ENCODE peak calls at places on chromosomes 6 and 20, in four cellular contexts. One of them, this sample, is unnamed.

GRCh38 chr6:161303628-161304340 is 29.9 kb upstream of the AGPAT4 start:
- DNase-seq in lower lobe of right lung: no peak
- DNase-seq in SJSA1: no peak
- DNase-seq in choroid plexus epithelial cell: peak
- DNase-seq in this sample: no peak

GRCh38 chr6:19153981-19154295 is 683.2 kb upstream of the ID4 start:
- DNase-seq in choroid plexus epithelial cell: no peak
- DNase-seq in lower lobe of right lung: no peak
- DNase-seq in SJSA1: no peak
- DNase-seq in this sample: no peak

GRCh38 chr20:61303675-61304074 is 51.6 kb downstream of the CDH4 start:
- DNase-seq in SJSA1: no peak
- DNase-seq in lower lobe of right lung: no peak
- DNase-seq in choroid plexus epithelial cell: no peak
- DNase-seq in this sample: no peak

GRCh38 chr20:36312724-36313441 is 6.7 kb downstream of the DLGAP4 start:
- DNase-seq in SJSA1: peak
- DNase-seq in choroid plexus epithelial cell: no peak
- DNase-seq in lower lobe of right lung: no peak
- DNase-seq in this sample: no peak

GRCh38 chr6:30490031-30490876 is 945 bp downstream of the HLA-E start:
- DNase-seq in choroid plexus epithelial cell: peak
- DNase-seq in SJSA1: peak
- DNase-seq in lower lobe of right lung: peak
- DNase-seq in this sample: peak

GRCh38 chr20:48189177-48189576 is 403.9 kb upstream of the SULF2 start:
- DNase-seq in choroid plexus epithelial cell: peak
- DNase-seq in SJSA1: no peak
- DNase-seq in lower lobe of right lung: no peak
- DNase-seq in this sample: no peak

GRCh38 chr6:52346503-52346902 is 15.4 kb upstream of the PAQR8 start:
- DNase-seq in lower lobe of right lung: no peak
- DNase-seq in choroid plexus epithelial cell: no peak
- DNase-seq in SJSA1: no peak
- DNase-seq in this sample: no peak

GRCh38 chr6:90859612-90860011 is 272.7 kb upstream of the MAP3K7 start:
- DNase-seq in lower lobe of right lung: no peak
- DNase-seq in choroid plexus epithelial cell: no peak
- DNase-seq in SJSA1: no peak
- DNase-seq in this sample: no peak

GRCh38 chr20:59120919-59121318 is 42.7 kb upstream of the ZNF831 start:
- DNase-seq in SJSA1: no peak
- DNase-seq in choroid plexus epithelial cell: no peak
- DNase-seq in lower lobe of right lung: no peak
- DNase-seq in this sample: no peak

GRCh38 chr6:111737065-111737521 is 131.4 kb upstream of the TRAF3IP2 start:
- DNase-seq in SJSA1: peak
- DNase-seq in choroid plexus epithelial cell: peak
- DNase-seq in lower lobe of right lung: no peak
- DNase-seq in this sample: no peak

GRCh38 chr6:13604546-13605416 is 10.4 kb upstream of the NOL7 start:
- DNase-seq in lower lobe of right lung: no peak
- DNase-seq in choroid plexus epithelial cell: no peak
- DNase-seq in SJSA1: no peak
- DNase-seq in this sample: no peak

GRCh38 chr6:27545271-27546046 is 72.6 kb upstream of the ZNF184 start:
- DNase-seq in lower lobe of right lung: no peak
- DNase-seq in SJSA1: no peak
- DNase-seq in choroid plexus epithelial cell: peak
- DNase-seq in this sample: no peak

GRCh38 chr6:162385980-162386379 is 341.6 kb downstream of the PRKN start:
- DNase-seq in SJSA1: no peak
- DNase-seq in lower lobe of right lung: no peak
- DNase-seq in choroid plexus epithelial cell: peak
- DNase-seq in this sample: no peak

GRCh38 chr6:41411961-41412360 is 76.6 kb downstream of the NCR2 start:
- DNase-seq in lower lobe of right lung: no peak
- DNase-seq in choroid plexus epithelial cell: no peak
- DNase-seq in SJSA1: peak
- DNase-seq in this sample: no peak

GRCh38 chr6:96624957-96625356 is 62.0 kb downstream of the FHL5 start:
- DNase-seq in choroid plexus epithelial cell: no peak
- DNase-seq in SJSA1: no peak
- DNase-seq in lower lobe of right lung: no peak
- DNase-seq in this sample: no peak

GRCh38 chr6:36701401-36701991 is 3.9 kb downstream of the RAB44 start:
- DNase-seq in lower lobe of right lung: no peak
- DNase-seq in SJSA1: no peak
- DNase-seq in choroid plexus epithelial cell: no peak
- DNase-seq in this sample: no peak

GRCh38 chr6:111782161-111782809 is 91.0 kb downstream of the FYN start:
- DNase-seq in lower lobe of right lung: no peak
- DNase-seq in choroid plexus epithelial cell: no peak
- DNase-seq in SJSA1: no peak
- DNase-seq in this sample: no peak

GRCh38 chr6:87706187-87706966 is 4.3 kb upstream of the AKIRIN2 start:
- DNase-seq in SJSA1: no peak
- DNase-seq in lower lobe of right lung: no peak
- DNase-seq in choroid plexus epithelial cell: peak
- DNase-seq in this sample: no peak

DNA sequence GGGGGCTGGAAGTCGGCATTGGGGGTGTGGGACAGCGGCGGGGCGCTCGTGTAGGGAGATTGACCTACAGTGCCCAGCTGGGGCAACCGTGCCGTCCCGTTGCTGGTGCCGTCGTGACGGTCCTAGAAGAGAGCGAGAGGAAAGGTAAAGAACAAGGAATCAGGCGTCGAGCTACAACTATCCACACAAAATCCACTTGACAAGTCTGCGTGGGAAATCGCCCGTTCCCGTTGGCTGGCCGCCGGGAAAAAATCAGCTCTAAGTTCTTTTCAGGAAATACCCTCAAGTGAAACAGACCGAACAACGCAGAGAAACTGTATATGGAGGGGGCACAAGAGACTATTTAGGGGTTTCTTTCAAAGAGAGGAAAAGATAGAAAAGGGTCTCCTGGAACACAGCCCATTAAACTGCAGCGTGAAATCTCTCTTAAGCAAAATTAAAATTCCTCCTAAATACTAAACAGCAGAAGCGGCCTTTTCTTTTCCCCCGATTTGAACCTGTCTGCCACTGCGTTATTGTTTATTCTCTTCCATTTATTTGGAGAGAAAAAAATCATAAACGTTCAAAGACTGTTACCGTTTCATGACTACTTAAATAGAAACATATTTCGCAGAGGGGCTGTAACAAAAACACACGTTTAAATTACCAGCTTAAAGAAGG is 4.5 kb downstream of the TFAP2A start:
- DNase-seq in SJSA1: peak
- DNase-seq in choroid plexus epithelial cell: no peak
- DNase-seq in lower lobe of right lung: no peak
- DNase-seq in this sample: no peak
- H3K4me3 ChIP-seq in SJSA1: peak
- H3K4me3 ChIP-seq in choroid plexus epithelial cell: no peak
- H3K4me3 ChIP-seq in lower lobe of right lung: no peak
- H3K4me3 ChIP-seq in this sample: no peak

GRCh38 chr6:144729502-144729901 is 444.4 kb downstream of the UTRN start:
- DNase-seq in choroid plexus epithelial cell: no peak
- DNase-seq in lower lobe of right lung: no peak
- DNase-seq in SJSA1: no peak
- DNase-seq in this sample: no peak
- H3K4me3 ChIP-seq in choroid plexus epithelial cell: no peak
- H3K4me3 ChIP-seq in lower lobe of right lung: no peak
- H3K4me3 ChIP-seq in SJSA1: no peak
- H3K4me3 ChIP-seq in this sample: no peak

DNA sequence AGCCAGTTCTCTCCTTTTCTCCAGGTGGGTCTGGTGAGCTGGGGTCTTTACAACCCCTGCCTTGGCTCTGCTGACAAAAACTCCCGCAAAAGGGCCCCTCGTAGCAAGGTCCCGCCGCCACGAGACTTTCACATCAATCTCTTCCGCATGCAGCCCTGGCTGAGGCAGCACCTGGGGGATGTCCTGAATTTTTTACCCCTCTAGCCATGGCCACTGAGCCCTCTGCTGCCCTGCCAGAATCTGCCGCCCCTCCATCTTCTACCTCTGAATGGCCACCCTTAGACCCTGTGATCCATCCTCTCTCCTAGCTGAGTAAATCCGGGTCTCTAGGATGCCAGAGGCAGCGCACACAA is 765 bp upstream of the CFB start:
- DNase-seq in choroid plexus epithelial cell: no peak
- DNase-seq in lower lobe of right lung: no peak
- DNase-seq in SJSA1: no peak
- DNase-seq in this sample: no peak
- H3K4me3 ChIP-seq in choroid plexus epithelial cell: no peak
- H3K4me3 ChIP-seq in lower lobe of right lung: peak
- H3K4me3 ChIP-seq in SJSA1: no peak
- H3K4me3 ChIP-seq in this sample: no peak

GRCh38 chr6:35413911-35414310 is 38.2 kb upstream of the FANCE start:
- DNase-seq in SJSA1: no peak
- DNase-seq in choroid plexus epithelial cell: no peak
- DNase-seq in lower lobe of right lung: no peak
- DNase-seq in this sample: no peak

GRCh38 chr6:35415065-35415880 is 36.9 kb upstream of the FANCE start:
- DNase-seq in SJSA1: peak
- DNase-seq in choroid plexus epithelial cell: peak
- DNase-seq in lower lobe of right lung: peak
- DNase-seq in this sample: peak

GRCh38 chr6:35419961-35420360 is 32.2 kb upstream of the FANCE start:
- DNase-seq in lower lobe of right lung: no peak
- DNase-seq in choroid plexus epithelial cell: no peak
- DNase-seq in SJSA1: no peak
- DNase-seq in this sample: no peak

GRCh38 chr6:35419431-35419830 is 32.7 kb upstream of the FANCE start:
- DNase-seq in SJSA1: peak
- DNase-seq in lower lobe of right lung: no peak
- DNase-seq in choroid plexus epithelial cell: peak
- DNase-seq in this sample: no peak

DNA sequence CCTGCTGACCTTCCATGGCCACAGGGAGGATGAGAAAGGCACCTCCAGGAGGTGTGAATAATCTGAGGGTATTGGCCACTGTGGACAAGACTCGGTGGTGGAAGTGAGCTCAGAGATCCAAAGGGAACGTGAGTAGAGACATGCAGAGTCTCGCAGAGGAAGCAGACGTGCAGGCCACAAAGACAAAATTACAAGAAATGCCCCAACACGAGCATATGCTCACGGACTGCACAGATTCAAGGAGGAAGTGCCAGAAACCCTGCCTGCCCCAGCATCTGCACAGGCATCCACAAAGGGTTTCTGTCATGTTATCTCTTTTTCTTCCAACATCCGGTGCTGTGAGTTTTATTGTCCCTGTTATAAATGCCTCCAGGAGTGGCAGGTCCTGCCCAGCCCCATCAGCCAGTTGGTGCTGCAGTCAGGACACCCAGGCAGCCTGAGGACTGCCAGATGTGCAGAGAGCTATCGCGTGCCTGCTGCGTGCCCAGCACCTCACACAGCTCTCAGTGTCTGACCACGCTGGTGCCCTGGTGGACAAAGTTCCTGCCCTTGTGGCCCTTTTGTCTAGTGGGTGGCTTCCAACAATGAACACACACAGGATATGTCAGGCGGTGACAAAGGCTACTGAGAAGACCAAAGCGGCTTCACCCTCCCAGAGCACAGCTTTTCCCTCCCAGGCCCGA is 34.0 kb upstream of the FANCE start:
- DNase-seq in SJSA1: peak
- DNase-seq in choroid plexus epithelial cell: no peak
- DNase-seq in lower lobe of right lung: no peak
- DNase-seq in this sample: peak
- H3K4me3 ChIP-seq in SJSA1: no peak
- H3K4me3 ChIP-seq in choroid plexus epithelial cell: no peak
- H3K4me3 ChIP-seq in lower lobe of right lung: no peak
- H3K4me3 ChIP-seq in this sample: no peak